ENCODE peak calls at places on chromosome 3, in seven cellular contexts. K is CD4-positive, CD25-positive, alpha-beta regulatory T cell; M is stimulated activated CD4-positive, alpha-beta T cell treated with anti-CD3 and anti-CD28 coated beads, Interleukin-2, amount 100 ng/mL, for 48 hours; F is heart right ventricle; L is uterus; C is left ventricle myocardium inferior; T is stimulated activated CD8-positive, alpha-beta memory T cell treated with anti-CD3 and anti-CD28 coated beads, Interleukin-4, amount 100 ng/mL, for 24 hours. A is an unnamed sample.

GRCh38 chr3:11445883-11446282 is 173.7 kb downstream of the ATG7 start:
- DNase-seq in C (no peak), K (no peak), F (peak), M (no peak), L (peak), T (no peak), A (no peak)

GRCh38 chr3:121431717-121432517 is 113.9 kb downstream of the POLQ start:
- DNase-seq in L (no peak), M (peak), F (peak), K (peak), C (no peak), T (no peak), A (no peak)

GRCh38 chr3:120425196-120425595 is 25.6 kb downstream of the FSTL1 start:
- DNase-seq in L (no peak), C (no peak), F (no peak), T (no peak), K (no peak), M (no peak), A (no peak)

GRCh38 chr3:66037330-66037985 is 1.3 kb downstream of the MAGI1 start:
- DNase-seq in M (no peak), F (peak), C (peak), L (peak), K (no peak), T (no peak), A (peak)

GRCh38 chr3:197154-197855 is 742 bp downstream of the CHL1 start:
- DNase-seq in C (peak), F (no peak), K (no peak), M (no peak), L (peak), T (no peak), A (peak)

GRCh38 chr3:29064085-29064484 is 216.8 kb upstream of the RBMS3 start:
- DNase-seq in M (no peak), K (no peak), L (no peak), C (no peak), F (no peak), T (no peak), A (no peak)

GRCh38 chr3:94413721-94414106 is 350.9 kb downstream of the NSUN3 start:
- DNase-seq in K (no peak), F (no peak), L (no peak), C (no peak), M (no peak), T (no peak), A (no peak)

GRCh38 chr3:12611117-12611516 is 52.8 kb downstream of the RAF1 start:
- DNase-seq in K (no peak), L (no peak), T (no peak), F (no peak), C (no peak), M (no peak), A (no peak)

GRCh38 chr3:126356373-126357298 is 572 bp downstream of the KLF15 start:
- DNase-seq in T (no peak), F (no peak), K (no peak), C (peak), L (peak), M (no peak), A (peak)

A was measured in heart left ventricle.